ENCODE peak calls at places on chromosomes 1 and 21, in six cellular contexts. One of them, this sample, is unnamed.

GRCh38 chr1:92244376-92244775 is 26.7 kb downstream of the C1orf146 start:
- DNase-seq in astrocyte: peak; percentile 0
- DNase-seq in GM12878: no peak
- DNase-seq in GM23338: no peak
- DNase-seq in neural progenitor cell: no peak
- DNase-seq in PC-3: no peak
- DNase-seq in this sample: no peak

GRCh38 chr1:233470738-233471499 is 143.0 kb upstream of the KCNK1 start:
- DNase-seq in astrocyte: no peak
- DNase-seq in GM12878: no peak
- DNase-seq in GM23338: peak; percentile 59
- DNase-seq in neural progenitor cell: peak; percentile 27
- DNase-seq in PC-3: no peak
- DNase-seq in this sample: no peak

GRCh38 chr1:208187499-208188041 is 56.6 kb downstream of the PLXNA2 start:
- DNase-seq in astrocyte: no peak
- DNase-seq in GM12878: peak; percentile 70
- DNase-seq in GM23338: no peak
- DNase-seq in neural progenitor cell: no peak
- DNase-seq in PC-3: peak; percentile 32
- DNase-seq in this sample: no peak

GRCh38 chr1:200260587-200261335 is 149.1 kb downstream of the ZNF281 start:
- DNase-seq in astrocyte: no peak
- DNase-seq in GM12878: no peak
- DNase-seq in GM23338: no peak
- DNase-seq in neural progenitor cell: no peak
- DNase-seq in PC-3: no peak
- DNase-seq in this sample: no peak

GRCh38 chr1:116665001-116665400 is 2.5 kb downstream of the IGSF3 start:
- DNase-seq in astrocyte: no peak
- DNase-seq in GM12878: no peak
- DNase-seq in GM23338: no peak
- DNase-seq in neural progenitor cell: no peak
- DNase-seq in PC-3: no peak
- DNase-seq in this sample: no peak

GRCh38 chr1:57796609-57797008 is 372.7 kb upstream of the DAB1 start:
- DNase-seq in astrocyte: peak; percentile 30
- DNase-seq in GM12878: no peak
- DNase-seq in GM23338: no peak
- DNase-seq in neural progenitor cell: no peak
- DNase-seq in PC-3: no peak
- DNase-seq in this sample: peak; percentile 42

GRCh38 chr1:186775031-186775430 is 53.7 kb upstream of the PLA2G4A start:
- DNase-seq in astrocyte: no peak
- DNase-seq in GM12878: no peak
- DNase-seq in GM23338: no peak
- DNase-seq in neural progenitor cell: no peak
- DNase-seq in PC-3: no peak
- DNase-seq in this sample: no peak

GRCh38 chr1:192706936-192707335 is 71.0 kb downstream of the RGS13 start:
- DNase-seq in astrocyte: peak; percentile 63
- DNase-seq in GM12878: no peak
- DNase-seq in GM23338: no peak
- DNase-seq in neural progenitor cell: no peak
- DNase-seq in PC-3: no peak
- DNase-seq in this sample: no peak

GRCh38 chr1:58882322-58882951 is 98.6 kb upstream of the JUN start:
- DNase-seq in astrocyte: no peak
- DNase-seq in GM12878: no peak
- DNase-seq in GM23338: no peak
- DNase-seq in neural progenitor cell: no peak
- DNase-seq in PC-3: no peak
- DNase-seq in this sample: no peak

GRCh38 chr1:12001996-12002493 is 17.3 kb upstream of the MIIP start:
- DNase-seq in astrocyte: peak; percentile 42
- DNase-seq in GM12878: no peak
- DNase-seq in GM23338: no peak
- DNase-seq in neural progenitor cell: no peak
- DNase-seq in PC-3: peak; percentile 43
- DNase-seq in this sample: no peak

GRCh38 chr1:47444578-47445465 is 7.0 kb downstream of the FOXD2 start:
- DNase-seq in astrocyte: no peak
- DNase-seq in GM12878: no peak
- DNase-seq in GM23338: peak; percentile 60
- DNase-seq in neural progenitor cell: peak; percentile 77
- DNase-seq in PC-3: no peak
- DNase-seq in this sample: no peak

GRCh38 chr1:201085902-201086735 is 26.1 kb downstream of the CACNA1S start:
- DNase-seq in astrocyte: no peak
- DNase-seq in GM12878: no peak
- DNase-seq in GM23338: peak; percentile 82
- DNase-seq in neural progenitor cell: peak; percentile 80
- DNase-seq in PC-3: peak; percentile 97
- DNase-seq in this sample: peak; percentile 70

GRCh38 chr21:45244799-45245340 is 42.8 kb downstream of the POFUT2 start:
- DNase-seq in astrocyte: no peak
- DNase-seq in GM12878: no peak
- DNase-seq in GM23338: no peak
- DNase-seq in neural progenitor cell: no peak
- DNase-seq in PC-3: no peak
- DNase-seq in this sample: no peak

GRCh38 chr1:176208034-176208433 is 948 bp upstream of the COP1 start:
- DNase-seq in astrocyte: no peak
- DNase-seq in GM12878: no peak
- DNase-seq in GM23338: peak; percentile 20
- DNase-seq in neural progenitor cell: no peak
- DNase-seq in PC-3: no peak
- DNase-seq in this sample: no peak

GRCh38 chr1:49298304-49298703 is 521.6 kb upstream of the BEND5 start:
- DNase-seq in astrocyte: no peak
- DNase-seq in GM12878: no peak
- DNase-seq in GM23338: peak; percentile 7
- DNase-seq in neural progenitor cell: no peak
- DNase-seq in PC-3: peak; percentile 28
- DNase-seq in this sample: no peak

GRCh38 chr1:190792873-190793272 is 315.2 kb upstream of the BRINP3 start:
- DNase-seq in astrocyte: no peak
- DNase-seq in GM12878: no peak
- DNase-seq in GM23338: no peak
- DNase-seq in neural progenitor cell: no peak
- DNase-seq in PC-3: no peak
- DNase-seq in this sample: no peak

GRCh38 chr1:147185442-147185841 is 13.2 kb upstream of the PRKAB2 start:
- DNase-seq in astrocyte: no peak
- DNase-seq in GM12878: no peak
- DNase-seq in GM23338: peak; percentile 9
- DNase-seq in neural progenitor cell: no peak
- DNase-seq in PC-3: no peak
- DNase-seq in this sample: no peak

GRCh38 chr1:209229494-209230059 is 353.9 kb upstream of the CAMK1G start:
- DNase-seq in astrocyte: no peak
- DNase-seq in GM12878: no peak
- DNase-seq in GM23338: no peak
- DNase-seq in neural progenitor cell: no peak
- DNase-seq in PC-3: no peak
- DNase-seq in this sample: no peak
- H3K4me2 ChIP-seq in astrocyte: no peak overlapping the region
- H3K4me2 ChIP-seq in GM12878: no peak overlapping the region
- H3K4me2 ChIP-seq in GM23338: no peak overlapping the region
- H3K4me2 ChIP-seq in neural progenitor cell: no peak overlapping the region
- H3K4me2 ChIP-seq in PC-3: no peak overlapping the region
- H3K4me2 ChIP-seq in this sample: no peak overlapping the region

GRCh38 chr1:3077561-3077960 is 8.6 kb downstream of the PRDM16 start:
- DNase-seq in astrocyte: no peak
- DNase-seq in GM12878: no peak
- DNase-seq in GM23338: no peak
- DNase-seq in neural progenitor cell: no peak
- DNase-seq in PC-3: no peak
- DNase-seq in this sample: no peak

GRCh38 chr1:3077081-3077480 is 8.1 kb downstream of the PRDM16 start:
- DNase-seq in astrocyte: no peak
- DNase-seq in GM12878: no peak
- DNase-seq in GM23338: no peak
- DNase-seq in neural progenitor cell: no peak
- DNase-seq in PC-3: no peak
- DNase-seq in this sample: no peak

GRCh38 chr1:3078941-3079340 is 9.9 kb downstream of the PRDM16 start:
- DNase-seq in astrocyte: peak; percentile 10
- DNase-seq in GM12878: no peak
- DNase-seq in GM23338: no peak
- DNase-seq in neural progenitor cell: no peak
- DNase-seq in PC-3: no peak
- DNase-seq in this sample: no peak

GRCh38 chr1:3079381-3080093 is 10.5 kb downstream of the PRDM16 start:
- DNase-seq in astrocyte: no peak
- DNase-seq in GM12878: no peak
- DNase-seq in GM23338: no peak
- DNase-seq in neural progenitor cell: no peak
- DNase-seq in PC-3: no peak
- DNase-seq in this sample: no peak

GRCh38 chr1:3078421-3078820 is 9.4 kb downstream of the PRDM16 start:
- DNase-seq in astrocyte: peak; percentile 38
- DNase-seq in GM12878: no peak
- DNase-seq in GM23338: no peak
- DNase-seq in neural progenitor cell: no peak
- DNase-seq in PC-3: no peak
- DNase-seq in this sample: no peak
- TF ChIP-seq EZH2 in astrocyte: no peak
- TF ChIP-seq EZH2 in GM12878: no peak
- TF ChIP-seq EZH2 in GM23338: no peak
- TF ChIP-seq EZH2 in neural progenitor cell: no peak
- TF ChIP-seq EZH2 in PC-3: no peak
- TF ChIP-seq EZH2 in this sample: no peak

GRCh38 chr1:54871275-54872040 is 15.5 kb downstream of the DHCR24 start:
- DNase-seq in astrocyte: no peak
- DNase-seq in GM12878: no peak
- DNase-seq in GM23338: no peak
- DNase-seq in neural progenitor cell: no peak
- DNase-seq in PC-3: no peak
- DNase-seq in this sample: no peak

GRCh38 chr1:54870869-54871268 is 16.1 kb downstream of the DHCR24 start:
- DNase-seq in astrocyte: no peak
- DNase-seq in GM12878: no peak
- DNase-seq in GM23338: no peak
- DNase-seq in neural progenitor cell: no peak
- DNase-seq in PC-3: no peak
- DNase-seq in this sample: no peak

GRCh38 chr1:54869173-54869851 is 17.7 kb downstream of the DHCR24 start:
- DNase-seq in astrocyte: no peak
- DNase-seq in GM12878: no peak
- DNase-seq in GM23338: no peak
- DNase-seq in neural progenitor cell: no peak
- DNase-seq in PC-3: peak; percentile 67
- DNase-seq in this sample: no peak

GRCh38 chr1:54874079-54874830 is 12.7 kb downstream of the DHCR24 start:
- DNase-seq in astrocyte: no peak
- DNase-seq in GM12878: no peak
- DNase-seq in GM23338: no peak
- DNase-seq in neural progenitor cell: no peak
- DNase-seq in PC-3: peak; percentile 68
- DNase-seq in this sample: no peak

GRCh38 chr1:54872041-54872342 is 15.0 kb downstream of the DHCR24 start:
- DNase-seq in astrocyte: no peak
- DNase-seq in GM12878: no peak
- DNase-seq in GM23338: no peak
- DNase-seq in neural progenitor cell: peak; percentile 14
- DNase-seq in PC-3: no peak
- DNase-seq in this sample: no peak
- TF ChIP-seq CTCF in astrocyte: no peak
- TF ChIP-seq CTCF in GM12878: no peak
- TF ChIP-seq CTCF in GM23338: peak; percentile 45
- TF ChIP-seq CTCF in neural progenitor cell: peak; percentile 28
- TF ChIP-seq CTCF in PC-3: no peak
- TF ChIP-seq CTCF in this sample: peak; percentile 8

GRCh38 chr1:164667600-164667999 is 108.6 kb downstream of the PBX1 start:
- DNase-seq in astrocyte: no peak
- DNase-seq in GM12878: no peak
- DNase-seq in GM23338: peak; percentile 29
- DNase-seq in neural progenitor cell: no peak
- DNase-seq in PC-3: no peak
- DNase-seq in this sample: no peak
- H3K4me2 ChIP-seq in astrocyte: no peak overlapping the region
- H3K4me2 ChIP-seq in GM12878: no peak overlapping the region
- H3K4me2 ChIP-seq in GM23338: no peak overlapping the region
- H3K4me2 ChIP-seq in neural progenitor cell: no peak overlapping the region
- H3K4me2 ChIP-seq in PC-3: no peak overlapping the region
- H3K4me2 ChIP-seq in this sample: no peak overlapping the region

DNA sequence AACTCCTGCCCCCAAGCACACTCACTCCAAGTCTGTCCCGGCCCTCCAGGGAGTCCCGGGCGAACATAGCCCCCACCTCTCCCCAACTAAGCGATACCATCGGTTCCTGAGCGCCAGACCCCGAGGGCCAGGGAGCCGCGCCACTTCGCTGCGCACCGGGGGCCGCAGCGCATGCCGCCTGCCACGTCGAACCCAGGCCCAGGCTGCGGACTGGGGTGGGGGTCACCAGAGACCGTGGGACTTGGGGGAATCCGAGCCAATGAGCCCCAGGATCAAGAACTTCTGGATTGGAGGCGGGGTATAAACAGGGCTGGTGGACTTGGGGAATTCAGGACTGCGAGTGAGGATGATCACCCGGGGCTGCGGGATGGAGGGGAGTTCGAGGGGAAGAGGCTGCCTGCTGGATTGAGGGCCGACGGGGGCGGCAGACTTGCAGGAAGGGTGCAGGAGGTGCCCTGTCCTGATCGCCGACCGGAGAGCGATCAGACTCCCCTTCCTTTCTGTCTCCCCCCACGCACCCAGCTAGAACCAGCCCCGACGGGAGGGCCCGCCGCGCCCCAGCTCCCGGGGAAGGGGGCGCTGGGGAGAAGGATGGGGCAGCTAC is 640 bp downstream of the RSPO1 start:
- DNase-seq in astrocyte: no peak
- DNase-seq in GM12878: no peak
- DNase-seq in GM23338: peak; percentile 35
- DNase-seq in neural progenitor cell: peak; percentile 29
- DNase-seq in PC-3: no peak
- DNase-seq in this sample: no peak
- TF ChIP-seq EZH2 in astrocyte: peak; percentile 94
- TF ChIP-seq EZH2 in GM12878: no peak
- TF ChIP-seq EZH2 in GM23338: peak; percentile 77
- TF ChIP-seq EZH2 in neural progenitor cell: peak; percentile 97
- TF ChIP-seq EZH2 in PC-3: no peak
- TF ChIP-seq EZH2 in this sample: peak; percentile 91

DNA sequence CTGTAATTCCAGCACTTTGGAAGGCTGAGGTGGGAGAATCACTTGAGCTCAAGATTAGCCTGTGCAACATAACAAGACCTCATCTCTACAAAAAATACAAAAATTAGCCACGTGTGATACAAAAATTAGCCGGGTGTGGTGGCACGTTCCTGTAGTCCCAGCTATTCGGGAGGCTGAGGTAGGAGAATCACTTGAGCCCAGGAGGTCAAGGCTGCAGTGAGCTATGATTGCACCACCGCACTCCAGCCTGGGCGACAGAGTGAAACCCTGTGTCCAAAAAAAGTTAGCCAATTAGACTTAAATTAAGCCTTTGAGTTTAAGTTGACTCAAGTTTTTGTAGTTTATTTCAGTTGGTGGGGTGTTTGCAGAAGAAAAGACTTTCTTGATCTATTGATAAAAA is 11.8 kb downstream of the CXADR start:
- DNase-seq in astrocyte: no peak
- DNase-seq in GM12878: no peak
- DNase-seq in GM23338: no peak
- DNase-seq in neural progenitor cell: no peak
- DNase-seq in PC-3: no peak
- DNase-seq in this sample: no peak
- TF ChIP-seq CTCF in astrocyte: no peak
- TF ChIP-seq CTCF in GM12878: no peak
- TF ChIP-seq CTCF in GM23338: no peak
- TF ChIP-seq CTCF in neural progenitor cell: no peak
- TF ChIP-seq CTCF in PC-3: no peak
- TF ChIP-seq CTCF in this sample: no peak

GRCh38 chr1:220748091-220748934 is at the start of gene MTARC2:
- DNase-seq in astrocyte: peak; percentile 60
- DNase-seq in GM12878: no peak
- DNase-seq in GM23338: peak; percentile 91
- DNase-seq in neural progenitor cell: peak; percentile 70
- DNase-seq in PC-3: peak; percentile 85
- DNase-seq in this sample: peak; percentile 87
- H3K4me2 ChIP-seq in astrocyte: peak within 1 kb of the TSS; percentile 88
- H3K4me2 ChIP-seq in GM12878: peak within 1 kb of the TSS; percentile 53
- H3K4me2 ChIP-seq in GM23338: peak within 1 kb of the TSS; percentile 84
- H3K4me2 ChIP-seq in neural progenitor cell: peak within 1 kb of the TSS; percentile 95
- H3K4me2 ChIP-seq in PC-3: peak within 1 kb of the TSS; percentile 83
- H3K4me2 ChIP-seq in this sample: peak within 1 kb of the TSS; percentile 79